ENCODE peak calls at places on chromosomes 2 and 18, in five cellular contexts. B is Karpas-422; K is fibroblast of lung; O is LoVo; M is stimulated activated naive CD4-positive, alpha-beta T cell. F is an unnamed sample.

GRCh38 chr18:58229162-58229561 is 185.1 kb downstream of the NEDD4L start:
- DNase-seq in K (no peak), M (no peak), B (no peak), O (no peak), F (no peak)

GRCh38 chr2:35933031-35933430 is 422.5 kb upstream of the CRIM1 start:
- DNase-seq in O (no peak), K (peak), B (no peak), M (no peak), F (no peak)

GRCh38 chr2:23593396-23594078 is 208.6 kb downstream of the KLHL29 start:
- DNase-seq in B (no peak), K (no peak), O (no peak), M (no peak), F (no peak)

GRCh38 chr18:49177812-49178211 is 227.0 kb upstream of the SMAD7 start:
- DNase-seq in M (no peak), K (peak), B (no peak), O (no peak), F (no peak)

GRCh38 chr2:177767768-177768167 is 304.8 kb downstream of the PDE11A start:
- DNase-seq in K (no peak), B (no peak), O (no peak), M (no peak), F (no peak)

GRCh38 chr18:48566588-48566987 is 27.8 kb downstream of the CTIF start:
- DNase-seq in O (no peak), B (no peak), M (no peak), K (no peak), F (no peak)

GRCh38 chr18:79117791-79118190 is 48.6 kb downstream of the ATP9B start:
- DNase-seq in B (no peak), O (no peak), M (no peak), K (no peak), F (no peak)

GRCh38 chr2:196259507-196260481 is 88.4 kb upstream of the STK17B start:
- DNase-seq in K (peak), M (peak), O (peak), B (no peak), F (no peak)

GRCh38 chr18:47149457-47150028 is 757 bp downstream of the HDHD2 start:
- DNase-seq in M (no peak), O (no peak), B (peak), K (peak), F (no peak)

GRCh38 chr2:134736167-134736885 is 17.5 kb upstream of the TMEM163 start:
- DNase-seq in M (no peak), B (peak), K (peak), O (peak), F (peak)

GRCh38 chr2:200765995-200766660 is 45.6 kb upstream of the BZW1 start:
- DNase-seq in K (peak), B (no peak), M (no peak), O (peak), F (peak)

GRCh38 chr18:9575558-9575957 is 38.8 kb downstream of the PPP4R1 start:
- DNase-seq in K (peak), O (peak), M (no peak), B (no peak), F (peak)

GRCh38 chr2:49226360-49226759 is 72.0 kb upstream of the FSHR start:
- DNase-seq in M (no peak), B (no peak), K (no peak), O (no peak), F (no peak)

F was measured in HCT116.